ENCODE peak calls at places on chromosomes 6 and 20, in four cellular contexts. V is foreskin fibroblast, I is kidney epithelial cell, M is endothelial cell. A is an unnamed sample.
A peak's percentile ranks its signal among the peaks of the same experiment; 100 is the strongest.

GRCh38 chr6:22807818-22808217 is 238.5 kb downstream of the HDGFL1 start:
- DNase-seq in V (no peak), I (no peak), M (no peak), A (no peak)

GRCh38 chr20:50729925-50730764 is 1.2 kb upstream of the PARD6B start:
- DNase-seq in V (no peak), I (no peak), M (no peak), A (peak; percentile 48)

GRCh38 chr20:51184289-51184688 is 161.4 kb upstream of the KCNG1 start:
- DNase-seq in V (no peak), I (no peak), M (no peak), A (no peak)

GRCh38 chr6:90578894-90579549 is 7.8 kb downstream of the MAP3K7 start:
- DNase-seq in V (no peak), I (no peak), M (no peak), A (no peak)

GRCh38 chr20:57724610-57725405 is 15.0 kb upstream of the PMEPA1 start:
- DNase-seq in V (no peak), I (no peak), M (no peak), A (no peak)

GRCh38 chr6:81130969-81131368 is 621.5 kb downstream of the TENT5A start:
- DNase-seq in V (no peak), I (no peak), M (no peak), A (no peak)

GRCh38 chr20:62618622-62619529 is 23.4 kb upstream of the SLCO4A1 start:
- DNase-seq in V (no peak), I (no peak), M (no peak), A (no peak)

GRCh38 chr20:21555470-21556120 is 41.7 kb upstream of the NKX2-2 start:
- DNase-seq in V (no peak), I (no peak), M (no peak), A (no peak)

GRCh38 chr20:33373735-33374605 is 27.3 kb downstream of the CDK5RAP1 start:
- DNase-seq in V (peak; percentile 56), I (peak; percentile 71), M (no peak), A (peak; percentile 29)

GRCh38 chr6:25410102-25410501 is 130.9 kb downstream of the CARMIL1 start:
- DNase-seq in V (no peak), I (no peak), M (no peak), A (no peak)

GRCh38 chr6:704037-704436 is 11.1 kb upstream of the EXOC2 start:
- DNase-seq in V (no peak), I (no peak), M (no peak), A (no peak)

GRCh38 chr6:700490-700889 is 7.6 kb upstream of the EXOC2 start:
- DNase-seq in V (no peak), I (no peak), M (no peak), A (no peak)

GRCh38 chr6:701215-701614 is 8.3 kb upstream of the EXOC2 start:
- DNase-seq in V (no peak), I (no peak), M (no peak), A (no peak)

GRCh38 chr6:703562-703961 is 10.6 kb upstream of the EXOC2 start:
- DNase-seq in V (no peak), I (no peak), M (no peak), A (no peak)

DNA sequence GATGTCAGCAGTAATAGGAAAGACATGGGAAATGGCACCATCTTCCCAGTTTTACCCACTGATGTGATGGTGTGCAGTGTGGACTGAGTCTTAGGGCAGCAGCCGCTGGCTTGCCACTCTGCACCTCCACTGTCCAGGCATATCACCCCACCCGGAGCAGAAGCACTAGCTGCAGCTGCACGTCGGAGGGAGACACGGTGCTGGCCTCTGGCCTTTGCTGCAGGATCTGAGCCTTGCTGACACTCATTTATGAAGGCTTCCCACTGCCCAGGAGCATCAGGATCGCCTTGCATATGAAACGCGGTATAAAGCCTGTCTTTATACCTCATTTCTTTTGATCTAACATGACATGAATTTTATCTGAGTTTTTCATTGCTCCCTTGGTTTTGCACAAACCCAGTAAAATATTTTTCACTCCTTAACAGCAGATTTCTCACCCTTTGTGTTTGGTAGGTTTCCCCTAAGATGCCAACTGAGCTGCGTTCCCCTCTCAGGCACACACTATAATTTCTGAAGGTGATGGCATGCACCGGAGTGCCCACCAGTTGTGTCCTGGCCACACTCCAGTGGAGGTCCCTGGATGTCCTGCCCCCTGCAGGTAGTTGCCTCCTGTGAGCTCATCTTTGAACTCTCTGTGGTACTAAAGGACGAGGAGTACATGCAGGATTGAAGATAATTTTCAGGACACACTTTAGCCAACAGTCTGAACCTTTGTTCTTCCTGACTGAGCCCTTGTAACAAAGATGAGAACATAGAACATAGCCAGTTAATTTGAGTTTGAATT is 8.9 kb upstream of the EXOC2 start:
- DNase-seq in V (no peak), I (no peak), M (peak; percentile 21), A (no peak)
- TF ChIP-seq CTCF in V (no peak), I (peak; percentile 35), M (peak; percentile 29), A (no peak)

GRCh38 chr20:54543369-54543768 is 68.0 kb downstream of the DOK5 start:
- DNase-seq in V (no peak), I (no peak), M (no peak), A (no peak)

GRCh38 chr20:54534101-54534500 is 58.7 kb downstream of the DOK5 start:
- DNase-seq in V (no peak), I (no peak), M (no peak), A (no peak)

GRCh38 chr20:54535045-54535444 is 59.7 kb downstream of the DOK5 start:
- DNase-seq in V (no peak), I (no peak), M (no peak), A (no peak)

GRCh38 chr20:54539521-54540046 is 64.2 kb downstream of the DOK5 start:
- DNase-seq in V (no peak), I (no peak), M (no peak), A (no peak)
- TF ChIP-seq CTCF in V (no peak), I (no peak), M (no peak), A (no peak)

GRCh38 chr6:28496099-28496779 is 19.4 kb downstream of the GPX6 start:
- DNase-seq in V (no peak), I (no peak), M (no peak), A (no peak)
- TF ChIP-seq CTCF in V (no peak), I (peak; percentile 21), M (no peak), A (no peak)

GRCh38 chr6:45724511-45724910 is 291.1 kb downstream of the CLIC5 start:
- DNase-seq in V (peak; percentile 81), I (no peak), M (no peak), A (no peak)

GRCh38 chr6:45724027-45724426 is 291.6 kb downstream of the CLIC5 start:
- DNase-seq in V (no peak), I (no peak), M (no peak), A (no peak)

GRCh38 chr6:45722876-45723275 is 292.8 kb downstream of the CLIC5 start:
- DNase-seq in V (no peak), I (no peak), M (no peak), A (no peak)

GRCh38 chr6:45718901-45719300 is 296.8 kb downstream of the CLIC5 start:
- DNase-seq in V (peak; percentile 44), I (no peak), M (no peak), A (no peak)

GRCh38 chr6:45721665-45722064 is 294.0 kb downstream of the CLIC5 start:
- DNase-seq in V (no peak), I (no peak), M (no peak), A (no peak)
- TF ChIP-seq CTCF in V (no peak), I (no peak), M (no peak), A (no peak)

GRCh38 chr20:11231742-11232141 is 557.9 kb upstream of the JAG1 start:
- DNase-seq in V (no peak), I (no peak), M (no peak), A (no peak)
- TF ChIP-seq CTCF in V (no peak), I (no peak), M (no peak), A (no peak)